ENCODE peak calls at places on chromosomes 4 and X, in four cellular contexts. E is MCF 10A; P is stimulated activated CD4-positive, alpha-beta T cell treated with anti-CD3 and anti-CD28 coated beads, Interleukin-4, amount 100 ng/mL, for 4 hours; F is pulmonary artery endothelial cell. M is an unnamed sample.

GRCh38 chr4:117478702-117479101 is 393.3 kb upstream of the TRAM1L1 start:
- DNase-seq in E (no peak), P (no peak), F (no peak), M (no peak)

GRCh38 chr4:11487876-11488545 is 59.3 kb upstream of the HS3ST1 start:
- DNase-seq in P (no peak), F (no peak), E (peak; percentile 47), M (no peak)

GRCh38 chrX:21047034-21047455 is 327.2 kb upstream of the CNKSR2 start:
- DNase-seq in P (no peak), F (no peak), E (no peak), M (no peak)

GRCh38 chrX:1914606-1915365 is 299.9 kb downstream of the ASMT start:
- DNase-seq in F (no peak), P (no peak), E (no peak), M (no peak)

GRCh38 chr4:54475546-54475945 is 182.2 kb upstream of the KIT start:
- DNase-seq in P (no peak), E (no peak), F (no peak), M (no peak)

GRCh38 chrX:6738518-6739470 is 203.9 kb upstream of the VCX3A start:
- DNase-seq in E (no peak), F (no peak), P (no peak), M (no peak)

GRCh38 chr4:126375462-126376054 is 1060.8 kb downstream of the FAT4 start:
- DNase-seq in E (peak; percentile 53), F (no peak), P (no peak), M (no peak)

GRCh38 chrX:17737707-17738001 is 361 bp downstream of the SCML1 start:
- DNase-seq in F (no peak), E (no peak), P (no peak), M (no peak)

GRCh38 chr4:7052923-7053715 is 9.9 kb downstream of the TADA2B start:
- DNase-seq in F (no peak), P (no peak), E (no peak), M (no peak)

GRCh38 chr4:154982187-154983047 is 201.3 kb downstream of the RBM46 start:
- DNase-seq in P (peak; percentile 7), E (peak; percentile 82), F (no peak), M (peak; percentile 30)

GRCh38 chr4:165489786-165490185 is 111.0 kb downstream of the CPE start:
- DNase-seq in E (peak; percentile 87), P (no peak), F (no peak), M (peak; percentile 21)

GRCh38 chr4:54541426-54542118 is 116.2 kb upstream of the KIT start:
- DNase-seq in E (no peak), P (no peak), F (no peak), M (no peak)

GRCh38 chr4:82833696-82834313 is 35.2 kb upstream of the SCD5 start:
- DNase-seq in E (peak; percentile 24), P (no peak), F (no peak), M (peak; percentile 90)

GRCh38 chrX:108420481-108420880 is 17.7 kb downstream of the COL4A6 start:
- DNase-seq in P (no peak), F (no peak), E (no peak), M (no peak)

GRCh38 chr4:89509708-89510269 is 202.2 kb upstream of the GPRIN3 start:
- DNase-seq in P (no peak), F (no peak), E (peak; percentile 97), M (peak; percentile 55)

GRCh38 chr4:92232566-92232965 is 71.2 kb upstream of the GRID2 start:
- DNase-seq in F (no peak), E (peak; percentile 14), P (no peak), M (no peak)

GRCh38 chr4:7909966-7910720 is 29.5 kb downstream of the AFAP1 start:
- DNase-seq in P (no peak), F (no peak), E (peak; percentile 45), M (no peak)

GRCh38 chrX:10756365-10756915 is 136.1 kb upstream of the MID1 start:
- DNase-seq in F (peak; percentile 33), P (no peak), E (peak; percentile 53), M (no peak)

GRCh38 chr4:17450431-17450830 is 61.5 kb downstream of the QDPR start:
- DNase-seq in F (no peak), P (no peak), E (no peak), M (no peak)

GRCh38 chr4:88409789-88410188 is 31.1 kb downstream of the HERC6 start:
- DNase-seq in E (no peak), P (no peak), F (no peak), M (no peak)

GRCh38 chrX:11187001-11187400 is 75.9 kb downstream of the HCCS start:
- DNase-seq in E (no peak), P (no peak), F (no peak), M (no peak)

GRCh38 chrX:109629310-109629709 is 4.3 kb upstream of the KCNE5 start:
- DNase-seq in F (peak; percentile 53), P (no peak), E (no peak), M (peak; percentile 43)

GRCh38 chr4:173146456-173146855 is 22.2 kb upstream of the GALNT7 start:
- DNase-seq in E (peak; percentile 43), F (no peak), P (no peak), M (no peak)

GRCh38 chrX:124194209-124194608 is 138.3 kb upstream of the TEX13D start:
- DNase-seq in P (no peak), E (no peak), F (no peak), M (peak; percentile 54)

GRCh38 chr4:90069151-90069550 is 58.0 kb upstream of the CCSER1 start:
- DNase-seq in P (no peak), E (peak; percentile 28), F (no peak), M (peak; percentile 3)

GRCh38 chr4:8729408-8730149 is 137.0 kb downstream of the CPZ start:
- DNase-seq in E (no peak), P (no peak), F (no peak), M (no peak)

GRCh38 chr4:86939123-86939522 is 4.3 kb downstream of the AFF1 start:
- DNase-seq in F (no peak), P (no peak), E (no peak), M (no peak)

GRCh38 chr4:40592034-40592433 is 37.6 kb downstream of the RBM47 start:
- DNase-seq in P (no peak), E (no peak), F (no peak), M (no peak)

GRCh38 chr4:766152-766515 is 59.8 kb downstream of the CPLX1 start:
- DNase-seq in E (peak; percentile 81), F (no peak), P (no peak), M (no peak)

GRCh38 chr4:82551734-82552133 is 10.1 kb downstream of the TMEM150C start:
- DNase-seq in P (no peak), E (no peak), F (no peak), M (no peak)

GRCh38 chrX:99413317-99413716 is 996.8 kb downstream of the PCDH19 start:
- DNase-seq in E (no peak), F (no peak), P (no peak), M (no peak)

GRCh38 chrX:137171626-137172025 is 137.8 kb upstream of the GPR101 start:
- DNase-seq in F (no peak), E (no peak), P (no peak), M (no peak)

GRCh38 chrX:141669689-141670088 is 28.9 kb downstream of the SPANXD start:
- DNase-seq in P (no peak), F (no peak), E (peak; percentile 5), M (no peak)

GRCh38 chrX:24494544-24495113 is 29.5 kb downstream of the PDK3 start:
- DNase-seq in P (no peak), F (peak; percentile 33), E (peak; percentile 88), M (peak; percentile 92)

GRCh38 chr4:61246003-61246402 is 45.9 kb downstream of the ADGRL3 start:
- DNase-seq in F (no peak), P (no peak), E (no peak), M (no peak)

GRCh38 chr4:122163301-122163700 is 11.2 kb downstream of the BLTP1 start:
- DNase-seq in E (no peak), P (no peak), F (no peak), M (no peak)

GRCh38 chr4:123997116-123997515 is 600.5 kb downstream of the SPRY1 start:
- DNase-seq in F (no peak), E (peak; percentile 12), P (no peak), M (peak; percentile 33)

M was measured in lung microvascular endothelial cell.